ENCODE peak calls at places on chromosomes 3 and 15, in ten cellular contexts. S is H9; V is stimulated activated CD4-positive, alpha-beta T cell treated with anti-CD3 and anti-CD28 coated beads, Interleukin-2, amount 100 ng/mL, for 48 hours; Z is NCI-H1105; E is activated CD8-positive, alpha-beta memory T cell treated with anti-CD3 and anti-CD28 coated beads, Interleukin-2, amount 50 U/mL, for 4 hours; M is CD4-positive, alpha-beta T cell; F is ACHN; K is GM19239; Q is neural progenitor cell; C is HuH-7.5. P is an unnamed sample.

GRCh38 chr15:34691024-34691423 is 63.8 kb downstream of the GJD2 start:
- DNase-seq in S (no peak), V (no peak), Z (no peak), E (no peak), M (no peak), F (no peak), K (no peak), Q (no peak), C (no peak), P (no peak)

GRCh38 chr3:193348686-193349085 is 29.9 kb downstream of the ATP13A5 start:
- DNase-seq in S (no peak), V (no peak), Z (no peak), E (no peak), M (no peak), F (no peak), K (no peak), Q (no peak), C (no peak), P (no peak)

GRCh38 chr3:186997061-186998054 is 67.0 kb downstream of the ST6GAL1 start:
- DNase-seq in S (no peak), V (no peak), Z (no peak), E (no peak), M (no peak), F (no peak), K (no peak), Q (no peak), C (no peak), P (no peak)

GRCh38 chr15:61598655-61599054 is 369.6 kb upstream of the RORA start:
- DNase-seq in S (no peak), V (no peak), Z (peak), E (no peak), M (no peak), F (no peak), K (no peak), Q (peak), C (no peak), P (no peak)

GRCh38 chr3:114361391-114361790 is 67.6 kb downstream of the TIGIT start:
- DNase-seq in S (no peak), V (no peak), Z (no peak), E (no peak), M (no peak), F (no peak), K (no peak), Q (no peak), C (no peak), P (no peak)

GRCh38 chr3:87674397-87675161 is 384.2 kb downstream of the CGGBP1 start:
- DNase-seq in S (no peak), V (no peak), Z (no peak), E (no peak), M (no peak), F (no peak), K (peak), Q (no peak), C (no peak), P (no peak)

GRCh38 chr3:125107861-125108567 is 52.2 kb upstream of the HEG1 start:
- DNase-seq in S (no peak), V (no peak), Z (no peak), E (no peak), M (no peak), F (peak), K (no peak), Q (no peak), C (no peak), P (no peak)

GRCh38 chr3:141006344-141006743 is 44.8 kb upstream of the SPSB4 start:
- DNase-seq in S (no peak), V (no peak), Z (no peak), E (no peak), M (no peak), F (no peak), K (no peak), Q (no peak), C (no peak), P (no peak)

GRCh38 chr15:64716452-64716851 is 58.9 kb downstream of the RBPMS2 start:
- DNase-seq in S (no peak), V (no peak), Z (no peak), E (no peak), M (no peak), F (no peak), K (no peak), Q (no peak), C (no peak), P (no peak)

GRCh38 chr3:68832680-68833079 is 99.7 kb downstream of the TAFA4 start:
- DNase-seq in S (no peak), V (no peak), Z (no peak), E (no peak), M (no peak), F (no peak), K (no peak), Q (peak), C (no peak), P (no peak)

GRCh38 chr3:58839187-58839586 is 172.6 kb upstream of the FAM3D start:
- DNase-seq in S (no peak), V (no peak), Z (no peak), E (no peak), M (no peak), F (no peak), K (no peak), Q (no peak), C (no peak), P (no peak)

GRCh38 chr15:26736502-26737248 is 36.2 kb downstream of the GABRB3 start:
- DNase-seq in S (no peak), V (no peak), Z (no peak), E (no peak), M (no peak), F (no peak), K (no peak), Q (no peak), C (no peak), P (no peak)

GRCh38 chr3:48535578-48535977 is 21.0 kb downstream of the PFKFB4 start:
- DNase-seq in S (no peak), V (no peak), Z (no peak), E (no peak), M (no peak), F (no peak), K (no peak), Q (no peak), C (no peak), P (no peak)

GRCh38 chr3:75115695-75116094 is 501.2 kb upstream of the CNTN3 start:
- DNase-seq in S (no peak), V (no peak), Z (no peak), E (no peak), M (no peak), F (no peak), K (no peak), Q (no peak), C (no peak), P (no peak)

GRCh38 chr3:183427206-183428139 is 946 bp downstream of the MCF2L2 start:
- DNase-seq in S (peak), V (no peak), Z (no peak), E (no peak), M (no peak), F (no peak), K (no peak), Q (peak), C (no peak), P (no peak)

GRCh38 chr3:13055634-13056033 is 17.6 kb downstream of the IQSEC1 start:
- DNase-seq in S (no peak), V (no peak), Z (no peak), E (no peak), M (no peak), F (no peak), K (no peak), Q (no peak), C (no peak), P (no peak)

GRCh38 chr15:56798639-56799038 is 65.3 kb upstream of the ZNF280D start:
- DNase-seq in S (no peak), V (no peak), Z (no peak), E (no peak), M (no peak), F (no peak), K (no peak), Q (no peak), C (no peak), P (no peak)

GRCh38 chr15:90553248-90553745 is 23.6 kb downstream of the CRTC3 start:
- DNase-seq in S (no peak), V (no peak), Z (no peak), E (no peak), M (no peak), F (no peak), K (no peak), Q (no peak), C (no peak), P (no peak)

GRCh38 chr3:143445118-143445517 is 325.5 kb downstream of the CHST2 start:
- DNase-seq in S (no peak), V (no peak), Z (no peak), E (no peak), M (no peak), F (no peak), K (no peak), Q (no peak), C (no peak), P (no peak)

GRCh38 chr3:80192871-80193270 is 425.1 kb upstream of the ROBO1 start:
- DNase-seq in S (no peak), V (no peak), Z (no peak), E (no peak), M (no peak), F (no peak), K (no peak), Q (no peak), C (no peak), P (no peak)

GRCh38 chr3:8660271-8660731 is 15.7 kb upstream of the SSUH2 start:
- DNase-seq in S (no peak), V (no peak), Z (no peak), E (no peak), M (no peak), F (no peak), K (no peak), Q (no peak), C (no peak), P (no peak)

GRCh38 chr15:48021336-48022086 is 99.3 kb upstream of the SLC24A5 start:
- DNase-seq in S (no peak), V (no peak), Z (no peak), E (no peak), M (no peak), F (peak), K (no peak), Q (no peak), C (no peak), P (no peak)

GRCh38 chr3:195203631-195204030 is 67.3 kb downstream of the XXYLT1 start:
- DNase-seq in S (no peak), V (no peak), Z (no peak), E (peak), M (no peak), F (no peak), K (no peak), Q (no peak), C (no peak), P (no peak)

GRCh38 chr15:27458370-27459084 is 487.5 kb downstream of the GABRG3 start:
- DNase-seq in S (no peak), V (no peak), Z (no peak), E (no peak), M (no peak), F (no peak), K (no peak), Q (no peak), C (no peak), P (no peak)

GRCh38 chr3:78994174-78995027 is 773.4 kb downstream of the ROBO1 start:
- DNase-seq in S (no peak), V (no peak), Z (no peak), E (no peak), M (no peak), F (no peak), K (no peak), Q (peak), C (no peak), P (no peak)

GRCh38 chr15:72146934-72147333 is 28.7 kb downstream of the SENP8 start:
- DNase-seq in S (no peak), V (no peak), Z (no peak), E (no peak), M (no peak), F (no peak), K (no peak), Q (no peak), C (no peak), P (no peak)

GRCh38 chr3:35965908-35966307 is 326.6 kb downstream of the ARPP21 start:
- DNase-seq in S (no peak), V (no peak), Z (no peak), E (no peak), M (no peak), F (peak), K (peak), Q (peak), C (peak), P (peak)

GRCh38 chr3:128807186-128807830 is 72.1 kb upstream of the ACAD9 start:
- DNase-seq in S (no peak), V (no peak), Z (no peak), E (no peak), M (no peak), F (no peak), K (no peak), Q (no peak), C (no peak), P (no peak)

GRCh38 chr3:193983846-193984245 is 152.1 kb upstream of the HES1 start:
- DNase-seq in S (no peak), V (no peak), Z (no peak), E (no peak), M (no peak), F (no peak), K (no peak), Q (no peak), C (no peak), P (no peak)

GRCh38 chr3:18354706-18355105 is 70.4 kb downstream of the SATB1 start:
- DNase-seq in S (no peak), V (no peak), Z (no peak), E (no peak), M (no peak), F (no peak), K (no peak), Q (no peak), C (no peak), P (no peak)

GRCh38 chr3:39917060-39917773 is 107.8 kb downstream of the MYRIP start:
- DNase-seq in S (no peak), V (no peak), Z (no peak), E (no peak), M (no peak), F (peak), K (no peak), Q (no peak), C (no peak), P (no peak)

GRCh38 chr3:195104340-195104739 is 166.6 kb downstream of the XXYLT1 start:
- DNase-seq in S (no peak), V (no peak), Z (no peak), E (no peak), M (no peak), F (no peak), K (no peak), Q (no peak), C (no peak), P (no peak)

GRCh38 chr3:128572644-128573105 is 77.9 kb downstream of the RPN1 start:
- DNase-seq in S (peak), V (peak), Z (no peak), E (no peak), M (no peak), F (peak), K (peak), Q (peak), C (peak), P (no peak)

P was measured in LoVo.